ENCODE peak calls at places on chromosomes 3 and 15, in seven cellular contexts. N, S, H, M, O, E and G are unnamed samples.

GRCh38 chr15:41022487-41023090 is 69.3 kb downstream of the CHAC1 start:
- DNase-seq in N (peak; percentile 60), S (no peak), H (peak; percentile 55), M (peak; percentile 50), O (peak; percentile 80), E (no peak), G (peak; percentile 47)

GRCh38 chr3:126180477-126181397 is at the start of gene ALDH1L1:
- DNase-seq in N (peak; percentile 84), S (peak; percentile 80), H (no peak), M (peak; percentile 28), O (peak; percentile 81), E (peak; percentile 51), G (no peak)

GRCh38 chr3:125054436-125055164 is 1.2 kb downstream of the HEG1 start:
- DNase-seq in N (peak; percentile 53), S (no peak), H (peak; percentile 21), M (peak; percentile 61), O (peak; percentile 80), E (no peak), G (peak; percentile 82)

GRCh38 chr15:67100808-67101581 is 35.6 kb downstream of the SMAD3 start:
- DNase-seq in N (no peak), S (no peak), H (peak; percentile 82), M (no peak), O (no peak), E (no peak), G (peak; percentile 60)

GRCh38 chr3:38226273-38226672 is 39.3 kb upstream of the SLC22A13 start:
- DNase-seq in N (no peak), S (no peak), H (no peak), M (no peak), O (no peak), E (no peak), G (no peak)

GRCh38 chr3:126112531-126113237 is 28.8 kb upstream of the SLC41A3 start:
- DNase-seq in N (no peak), S (no peak), H (no peak), M (no peak), O (no peak), E (no peak), G (no peak)

GRCh38 chr15:42726114-42726513 is 10.8 kb downstream of the CDAN1 start:
- DNase-seq in N (no peak), S (no peak), H (no peak), M (no peak), O (no peak), E (no peak), G (peak; percentile 14)

GRCh38 chr15:81575436-81576123 is 201.6 kb upstream of the TMC3 start:
- DNase-seq in N (no peak), S (no peak), H (no peak), M (peak; percentile 51), O (no peak), E (no peak), G (no peak)

GRCh38 chr3:78481050-78481449 is 1286.7 kb downstream of the ROBO1 start:
- DNase-seq in N (no peak), S (no peak), H (no peak), M (no peak), O (no peak), E (no peak), G (no peak)

GRCh38 chr15:64850778-64851502 is 9.2 kb downstream of the PLEKHO2 start:
- DNase-seq in N (peak; percentile 3), S (no peak), H (no peak), M (no peak), O (no peak), E (no peak), G (no peak)

GRCh38 chr3:124920718-124921117 is 13.8 kb downstream of the MUC13 start:
- DNase-seq in N (no peak), S (no peak), H (no peak), M (no peak), O (no peak), E (no peak), G (no peak)

GRCh38 chr3:169558371-169558770 is 105.1 kb downstream of the MECOM start:
- DNase-seq in N (no peak), S (no peak), H (no peak), M (no peak), O (peak; percentile 47), E (no peak), G (no peak)

GRCh38 chr15:60859996-60860494 is 369.1 kb downstream of the RORA start:
- DNase-seq in N (no peak), S (no peak), H (no peak), M (no peak), O (peak; percentile 2), E (no peak), G (no peak)

GRCh38 chr15:25990245-25990644 is 127.1 kb upstream of the ATP10A start:
- DNase-seq in N (no peak), S (no peak), H (no peak), M (no peak), O (no peak), E (no peak), G (no peak)

GRCh38 chr3:148379763-148380162 is 317.9 kb upstream of the AGTR1 start:
- DNase-seq in N (peak; percentile 74), S (no peak), H (peak; percentile 27), M (peak; percentile 13), O (peak; percentile 81), E (no peak), G (peak; percentile 4)
- TF ChIP-seq CTCF in N (peak; percentile 71), S (peak; percentile 47), H (peak; percentile 65), M (no peak), O (peak; percentile 59), E (no peak), G (no peak)

GRCh38 chr15:100572362-100572983 is 29.5 kb downstream of the LINS1 start:
- DNase-seq in N (no peak), S (no peak), H (peak; percentile 42), M (peak; percentile 18), O (peak; percentile 59), E (no peak), G (no peak)
- TF ChIP-seq CTCF in N (peak; percentile 54), S (peak; percentile 52), H (peak; percentile 82), M (peak; percentile 85), O (peak; percentile 4), E (no peak), G (no peak)

DNA sequence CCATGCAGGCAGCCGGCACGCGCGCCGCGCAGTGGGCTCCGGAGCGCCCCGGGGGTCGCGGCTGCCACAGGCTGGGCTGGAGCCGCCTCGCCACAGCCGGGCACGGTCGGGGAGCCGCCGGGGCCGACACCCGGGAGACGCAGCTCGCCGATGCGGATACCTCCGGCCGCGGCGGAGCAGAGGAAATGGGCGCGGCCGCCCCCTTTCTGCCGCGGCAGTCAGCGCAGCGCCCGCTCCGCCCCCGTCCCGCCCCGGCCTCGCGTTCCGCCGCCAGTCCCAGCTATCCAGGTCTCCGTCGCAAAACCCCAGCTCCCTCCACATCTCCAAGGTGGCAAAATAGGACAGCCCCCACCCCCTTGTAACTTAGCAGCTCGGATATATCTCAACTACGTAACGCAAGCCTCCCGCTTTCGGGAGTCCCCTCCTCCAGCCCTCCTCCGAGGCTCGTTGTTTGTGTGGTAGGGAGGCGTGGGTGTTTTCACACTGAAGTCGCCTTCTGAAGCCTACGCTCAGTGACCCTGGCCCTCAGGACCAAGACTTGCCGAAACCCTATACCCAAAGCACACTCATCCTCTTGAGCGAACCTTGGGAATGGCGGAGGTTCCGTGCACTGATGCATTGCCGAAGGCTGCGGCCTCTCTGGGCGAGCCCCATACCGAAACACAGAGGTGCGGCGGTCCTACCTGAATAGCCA is at the start of gene SH3BP5:
- DNase-seq in N (peak; percentile 92), S (peak; percentile 90), H (peak; percentile 86), M (peak; percentile 63), O (peak; percentile 53), E (no peak), G (peak; percentile 89)
- TF ChIP-seq CTCF in N (peak; percentile 64), S (peak; percentile 71), H (peak; percentile 73), M (peak; percentile 83), O (peak; percentile 47), E (no peak), G (peak; percentile 62)

DNA sequence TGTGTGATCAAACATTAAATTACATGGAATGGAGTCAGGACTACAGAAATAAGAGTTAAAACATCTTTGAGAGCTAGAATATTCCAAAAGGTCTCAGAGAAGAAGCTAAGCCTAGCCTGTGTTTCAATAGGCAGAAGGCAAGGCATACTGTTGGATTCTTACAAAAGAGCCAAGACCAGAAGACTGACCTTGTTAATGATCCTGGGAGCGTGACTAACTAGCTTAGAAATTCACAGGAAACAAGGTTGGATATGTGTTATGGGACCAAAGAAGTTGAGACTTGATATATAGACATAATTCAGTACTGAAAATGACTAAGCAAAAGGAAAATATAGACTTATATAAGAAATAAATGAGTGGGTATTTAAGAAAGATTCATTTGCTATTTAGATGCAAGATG is 50.1 kb downstream of the FEZF2 start:
- DNase-seq in N (no peak), S (no peak), H (no peak), M (no peak), O (no peak), E (no peak), G (no peak)
- TF ChIP-seq CTCF in N (no peak), S (no peak), H (no peak), M (no peak), O (no peak), E (no peak), G (no peak)

DNA sequence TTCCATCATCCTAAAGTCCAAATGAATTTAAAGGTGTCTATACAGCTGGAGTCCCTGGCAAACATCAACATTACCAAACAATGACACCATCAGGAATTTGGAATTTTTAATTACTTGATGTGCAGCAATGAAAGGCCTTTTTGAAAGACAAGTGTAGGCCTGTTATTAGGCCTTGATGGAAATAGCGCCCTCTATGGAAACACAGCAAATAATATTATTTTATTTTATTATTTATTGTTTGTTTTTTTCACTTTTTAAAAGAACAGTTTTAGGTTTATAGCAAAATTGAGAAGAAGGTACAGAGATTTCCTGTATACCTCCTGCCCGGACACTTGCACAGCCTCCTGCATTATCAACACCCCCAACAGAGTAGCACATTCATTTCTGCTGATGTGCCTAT is 18.1 kb upstream of the OR5AC2 start:
- DNase-seq in N (no peak), S (no peak), H (no peak), M (no peak), O (no peak), E (no peak), G (no peak)
- TF ChIP-seq CTCF in N (peak; percentile 58), S (peak; percentile 9), H (peak; percentile 66), M (no peak), O (no peak), E (no peak), G (no peak)

GRCh38 chr3:156687023-156687422 is 12.6 kb downstream of the TIPARP start:
- DNase-seq in N (no peak), S (no peak), H (peak; percentile 29), M (no peak), O (no peak), E (no peak), G (no peak)
- TF ChIP-seq CTCF in N (no peak), S (no peak), H (no peak), M (no peak), O (no peak), E (no peak), G (no peak)

DNA sequence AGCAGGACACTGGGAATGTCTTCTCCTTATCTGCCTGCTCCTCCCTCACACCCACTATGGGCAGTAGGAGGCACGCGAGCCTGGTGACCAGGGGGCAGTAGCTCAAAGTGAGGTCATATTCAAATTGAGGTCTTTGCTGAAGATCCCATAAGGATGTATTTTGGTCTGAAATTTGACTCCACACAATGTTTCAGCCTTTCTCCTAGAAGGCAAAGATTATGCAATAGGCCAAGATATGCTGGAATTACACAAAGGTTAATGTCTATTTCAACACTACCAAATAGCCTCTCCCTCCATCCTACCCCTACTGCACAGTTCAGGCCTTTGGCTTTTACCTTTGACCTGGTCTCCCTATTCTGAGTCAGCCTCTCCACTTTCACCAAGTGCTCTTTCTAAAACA is 203.0 kb downstream of the TIGIT start:
- DNase-seq in N (no peak), S (no peak), H (no peak), M (no peak), O (peak; percentile 87), E (no peak), G (no peak)
- TF ChIP-seq CTCF in N (no peak), S (no peak), H (no peak), M (no peak), O (no peak), E (no peak), G (no peak)